ENCODE peak calls at places on chromosomes 6 and 20, in four cellular contexts. T is HS-27A, G is iris pigment epithelial cell, E is neural crest cell. K is an unnamed sample.

GRCh38 chr6:142945446-142946180 is 637 bp upstream of the HIVEP2 start:
- DNase-seq in T (no peak), G (no peak), E (peak), K (no peak)

GRCh38 chr6:79750806-79751205 is 119.7 kb downstream of the SH3BGRL2 start:
- DNase-seq in T (no peak), G (peak), E (no peak), K (no peak)

GRCh38 chr6:133623065-133623464 is 265.8 kb upstream of the TCF21 start:
- DNase-seq in T (no peak), G (peak), E (no peak), K (no peak)

GRCh38 chr6:72825265-72825918 is 203.5 kb downstream of the KCNQ5 start:
- DNase-seq in T (no peak), G (peak), E (no peak), K (no peak)

GRCh38 chr20:44736170-44737021 is 9.3 kb upstream of the KCNK15 start:
- DNase-seq in T (peak), G (peak), E (peak), K (no peak)

GRCh38 chr6:32298632-32299336 is 72.9 kb downstream of the TSBP1 start:
- DNase-seq in T (peak), G (peak), E (no peak), K (no peak)

GRCh38 chr6:43759926-43760798 is 9.8 kb upstream of the VEGFA start:
- DNase-seq in T (no peak), G (no peak), E (no peak), K (no peak)

GRCh38 chr6:22221211-22221610 is 75.6 kb downstream of the PRL start:
- DNase-seq in T (no peak), G (no peak), E (no peak), K (no peak)

GRCh38 chr20:62539646-62540045 is 63.9 kb upstream of the GATA5 start:
- DNase-seq in T (no peak), G (no peak), E (no peak), K (no peak)

GRCh38 chr20:34927736-34928135 is 27.9 kb downstream of the GSS start:
- DNase-seq in T (no peak), G (no peak), E (no peak), K (no peak)

GRCh38 chr20:25552977-25553376 is 32.4 kb downstream of the NINL start:
- DNase-seq in T (no peak), G (no peak), E (no peak), K (no peak)

GRCh38 chr6:84842526-84843161 is 78.2 kb upstream of the TBX18 start:
- DNase-seq in T (no peak), G (peak), E (no peak), K (no peak)

GRCh38 chr6:52517502-52518278 is 59.2 kb downstream of the TRAM2 start:
- DNase-seq in T (peak), G (peak), E (no peak), K (peak)

GRCh38 chr6:113969888-113970807 is 800 bp downstream of the HDAC2 start:
- DNase-seq in T (no peak), G (peak), E (peak), K (no peak)

GRCh38 chr20:33697129-33697528 is 10.9 kb upstream of the E2F1 start:
- DNase-seq in T (no peak), G (no peak), E (no peak), K (no peak)

GRCh38 chr6:10373642-10374359 is 41.1 kb downstream of the TFAP2A start:
- DNase-seq in T (peak), G (peak), E (no peak), K (no peak)

GRCh38 chr20:11814276-11814675 is 103.4 kb upstream of the BTBD3 start:
- DNase-seq in T (peak), G (peak), E (no peak), K (no peak)

GRCh38 chr6:52155791-52156576 is 30.2 kb upstream of the IL17A start:
- DNase-seq in T (no peak), G (peak), E (no peak), K (no peak)

GRCh38 chr6:89999995-90000825 is 105.9 kb downstream of the GJA10 start:
- DNase-seq in T (no peak), G (no peak), E (no peak), K (peak)

GRCh38 chr20:6519556-6519955 is 247.9 kb upstream of the BMP2 start:
- DNase-seq in T (peak), G (peak), E (no peak), K (no peak)